ENCODE peak calls at places on chromosomes 12 and 14, in ten cellular contexts. P is brain microvascular endothelial cell; X is mesendoderm; W is HuH-7; J is activated CD4-positive, alpha-beta memory T cell treated with anti-CD3 and anti-CD28 coated beads for 36 hours; F is neural crest cell; R is epithelial cell of esophagus; T is effector CD4-positive, alpha-beta T cell; Q is NCI-H345; N is activated CD4-positive, alpha-beta T cell treated with anti-CD3 and anti-CD28 coated beads for 48 hours. O is an unnamed sample.

GRCh38 chr14:73025544-73025943 is 1.4 kb downstream of the ZFYVE1 start:
- DNase-seq in P (no peak), X (peak), W (no peak), J (no peak), F (no peak), R (peak), T (no peak), Q (no peak), N (no peak), O (peak)

GRCh38 chr12:28024231-28024995 is 51.9 kb upstream of the PTHLH start:
- DNase-seq in P (peak), X (no peak), W (no peak), J (no peak), F (no peak), R (peak), T (no peak), Q (no peak), N (no peak), O (peak)

GRCh38 chr12:123369209-123369608 is 4.6 kb upstream of the SBNO1 start:
- DNase-seq in P (no peak), X (no peak), W (no peak), J (no peak), F (no peak), R (no peak), T (no peak), Q (no peak), N (no peak), O (no peak)

GRCh38 chr12:5262450-5262849 is 169.5 kb upstream of the NTF3 start:
- DNase-seq in P (peak), X (no peak), W (no peak), J (no peak), F (no peak), R (no peak), T (no peak), Q (no peak), N (no peak), O (no peak)

GRCh38 chr12:1350055-1350933 is 244.1 kb downstream of the FBXL14 start:
- DNase-seq in P (peak), X (no peak), W (no peak), J (no peak), F (no peak), R (peak), T (no peak), Q (no peak), N (no peak), O (no peak)

GRCh38 chr12:56941299-56942017 is 7.2 kb upstream of the SDR9C7 start:
- DNase-seq in P (peak), X (peak), W (no peak), J (no peak), F (no peak), R (peak), T (no peak), Q (no peak), N (no peak), O (peak)

GRCh38 chr12:401235-402126 is at the start of gene CCDC77:
- DNase-seq in P (peak), X (peak), W (peak), J (peak), F (peak), R (peak), T (peak), Q (no peak), N (peak), O (peak)

GRCh38 chr12:93186621-93187020 is 191.1 kb upstream of the NUDT4 start:
- DNase-seq in P (no peak), X (no peak), W (no peak), J (no peak), F (no peak), R (no peak), T (no peak), Q (no peak), N (no peak), O (no peak)

GRCh38 chr14:21107360-21107781 is 6.5 kb downstream of the TMEM253 start:
- DNase-seq in P (peak), X (no peak), W (no peak), J (no peak), F (no peak), R (peak), T (no peak), Q (no peak), N (no peak), O (peak)

GRCh38 chr12:124679533-124680371 is 112.3 kb upstream of the NCOR2 start:
- DNase-seq in P (no peak), X (no peak), W (no peak), J (no peak), F (no peak), R (no peak), T (no peak), Q (no peak), N (no peak), O (no peak)

GRCh38 chr14:75647650-75648049 is 13.0 kb downstream of the ERG28 start:
- DNase-seq in P (peak), X (no peak), W (no peak), J (no peak), F (no peak), R (no peak), T (no peak), Q (no peak), N (no peak), O (peak)

GRCh38 chr12:113459981-113460380 is 11.7 kb downstream of the LHX5 start:
- DNase-seq in P (no peak), X (no peak), W (no peak), J (no peak), F (no peak), R (no peak), T (no peak), Q (no peak), N (no peak), O (no peak)

GRCh38 chr12:108691995-108692808 is 39.1 kb downstream of the CORO1C start:
- DNase-seq in P (no peak), X (peak), W (no peak), J (no peak), F (peak), R (no peak), T (no peak), Q (peak), N (no peak), O (peak)

GRCh38 chr12:6827437-6827894 is 741 bp upstream of the P3H3 start:
- DNase-seq in P (peak), X (peak), W (peak), J (peak), F (peak), R (peak), T (no peak), Q (peak), N (peak), O (peak)

GRCh38 chr12:65959452-65959851 is 135.2 kb downstream of the HMGA2 start:
- DNase-seq in P (no peak), X (no peak), W (no peak), J (no peak), F (no peak), R (no peak), T (no peak), Q (no peak), N (no peak), O (no peak)

GRCh38 chr12:11677752-11678151 is 28.3 kb downstream of the ETV6 start:
- DNase-seq in P (no peak), X (no peak), W (no peak), J (no peak), F (no peak), R (no peak), T (no peak), Q (no peak), N (no peak), O (no peak)

GRCh38 chr12:116657921-116658495 is 79.9 kb downstream of the SPRING1 start:
- DNase-seq in P (no peak), X (no peak), W (no peak), J (no peak), F (no peak), R (no peak), T (no peak), Q (no peak), N (no peak), O (no peak)

GRCh38 chr12:2332266-2332665 is 279.5 kb downstream of the CACNA1C start:
- DNase-seq in P (no peak), X (no peak), W (no peak), J (no peak), F (no peak), R (no peak), T (no peak), Q (no peak), N (no peak), O (peak)

GRCh38 chr14:22296722-22297121 is 292.3 kb downstream of the DAD1 start:
- DNase-seq in P (peak), X (peak), W (peak), J (no peak), F (no peak), R (peak), T (no peak), Q (no peak), N (no peak), O (no peak)

GRCh38 chr12:68280240-68280639 is 26.8 kb upstream of the IL22 start:
- DNase-seq in P (no peak), X (no peak), W (no peak), J (no peak), F (no peak), R (no peak), T (no peak), Q (no peak), N (no peak), O (no peak)

GRCh38 chr12:116959845-116960514 is 49.2 kb downstream of the FBXW8 start:
- DNase-seq in P (no peak), X (no peak), W (no peak), J (peak), F (no peak), R (peak), T (no peak), Q (no peak), N (peak), O (no peak)

GRCh38 chr12:94458882-94459772 is 540 bp downstream of the CEP83 start:
- DNase-seq in P (peak), X (peak), W (no peak), J (no peak), F (no peak), R (peak), T (no peak), Q (peak), N (peak), O (peak)

GRCh38 chr14:52313903-52314481 is at the start of gene PTGER2:
- DNase-seq in P (peak), X (peak), W (peak), J (peak), F (peak), R (peak), T (peak), Q (peak), N (peak), O (peak)

GRCh38 chr12:39081910-39082309 is 176.5 kb upstream of the CPNE8 start:
- DNase-seq in P (no peak), X (peak), W (no peak), J (no peak), F (no peak), R (no peak), T (no peak), Q (no peak), N (no peak), O (no peak)

GRCh38 chr14:69038449-69039286 is 59.6 kb upstream of the ACTN1 start:
- DNase-seq in P (peak), X (peak), W (no peak), J (no peak), F (no peak), R (no peak), T (no peak), Q (no peak), N (no peak), O (peak)

GRCh38 chr12:105083551-105084105 is 630 bp downstream of the ALDH1L2 start:
- DNase-seq in P (peak), X (no peak), W (no peak), J (peak), F (peak), R (peak), T (no peak), Q (no peak), N (peak), O (peak)

GRCh38 chr14:72610831-72611200 is 283.1 kb downstream of the DPF3 start:
- DNase-seq in P (no peak), X (no peak), W (no peak), J (peak), F (no peak), R (no peak), T (no peak), Q (no peak), N (no peak), O (no peak)

GRCh38 chr12:42332301-42332894 is 6.4 kb downstream of the PPHLN1 start:
- DNase-seq in P (peak), X (peak), W (peak), J (no peak), F (no peak), R (peak), T (peak), Q (no peak), N (peak), O (peak)

O was measured in lung microvascular endothelial cell.